ENCODE peak calls at places on chromosomes 4 and X, in six cellular contexts. One of them, this sample, is unnamed. For H3K36me3 and H3K4me1, the result is how much of the 10 kb centered on the place peaks cover.

GRCh38 chr4:164221631-164222030 is 532.3 kb upstream of the SMIM31 start:
- DNase-seq in thyroid gland: no peak
- DNase-seq in IMR-90: no peak
- DNase-seq in tibial nerve: no peak
- DNase-seq in K562: no peak
- DNase-seq in body of pancreas: no peak
- DNase-seq in this sample: no peak

GRCh38 chr4:189773909-189774308 is 166.8 kb upstream of the FRG1 start:
- DNase-seq in thyroid gland: no peak
- DNase-seq in IMR-90: peak
- DNase-seq in tibial nerve: no peak
- DNase-seq in K562: no peak
- DNase-seq in body of pancreas: no peak
- DNase-seq in this sample: no peak

GRCh38 chrX:78625292-78625909 is 33.7 kb downstream of the RTL3 start:
- DNase-seq in thyroid gland: no peak
- DNase-seq in IMR-90: no peak
- DNase-seq in tibial nerve: no peak
- DNase-seq in K562: no peak
- DNase-seq in body of pancreas: no peak
- DNase-seq in this sample: no peak

GRCh38 chr4:86626066-86626465 is 32.0 kb downstream of the PTPN13 start:
- DNase-seq in thyroid gland: no peak
- DNase-seq in IMR-90: no peak
- DNase-seq in tibial nerve: no peak
- DNase-seq in K562: no peak
- DNase-seq in body of pancreas: no peak
- DNase-seq in this sample: no peak

GRCh38 chrX:96502507-96502906 is 182.1 kb upstream of the DIAPH2 start:
- DNase-seq in thyroid gland: no peak
- DNase-seq in IMR-90: no peak
- DNase-seq in tibial nerve: no peak
- DNase-seq in K562: no peak
- DNase-seq in body of pancreas: no peak
- DNase-seq in this sample: no peak

GRCh38 chrX:17553451-17553850 is 178.5 kb downstream of the NHS start:
- DNase-seq in thyroid gland: no peak
- DNase-seq in IMR-90: peak
- DNase-seq in tibial nerve: no peak
- DNase-seq in K562: no peak
- DNase-seq in body of pancreas: no peak
- DNase-seq in this sample: peak

GRCh38 chrX:34810364-34810763 is 132.2 kb upstream of the FAM47B start:
- DNase-seq in thyroid gland: no peak
- DNase-seq in IMR-90: peak
- DNase-seq in tibial nerve: no peak
- DNase-seq in K562: no peak
- DNase-seq in body of pancreas: no peak
- DNase-seq in this sample: no peak

GRCh38 chr4:176845636-176846035 is 52.9 kb upstream of the VEGFC start:
- DNase-seq in thyroid gland: no peak
- DNase-seq in IMR-90: no peak
- DNase-seq in tibial nerve: no peak
- DNase-seq in K562: no peak
- DNase-seq in body of pancreas: no peak
- DNase-seq in this sample: no peak

GRCh38 chr4:76028242-76028859 is 5.1 kb upstream of the CXCL10 start:
- DNase-seq in thyroid gland: no peak
- DNase-seq in IMR-90: peak
- DNase-seq in tibial nerve: no peak
- DNase-seq in K562: no peak
- DNase-seq in body of pancreas: no peak
- DNase-seq in this sample: no peak

GRCh38 chr4:47667552-47667951 is 170.3 kb downstream of the CORIN start:
- DNase-seq in thyroid gland: no peak
- DNase-seq in IMR-90: peak
- DNase-seq in tibial nerve: no peak
- DNase-seq in K562: no peak
- DNase-seq in body of pancreas: no peak
- DNase-seq in this sample: no peak

GRCh38 chr4:107299646-107300045 is 263.5 kb upstream of the DKK2 start:
- DNase-seq in thyroid gland: no peak
- DNase-seq in IMR-90: peak
- DNase-seq in tibial nerve: no peak
- DNase-seq in K562: no peak
- DNase-seq in body of pancreas: no peak
- DNase-seq in this sample: no peak

GRCh38 chrX:31266172-31267076 is 194.6 kb upstream of the FTHL17 start:
- DNase-seq in thyroid gland: peak
- DNase-seq in IMR-90: no peak
- DNase-seq in tibial nerve: peak
- DNase-seq in K562: peak
- DNase-seq in body of pancreas: peak
- DNase-seq in this sample: peak

GRCh38 chrX:9980927-9981326 is 13.8 kb downstream of the CLDN34 start:
- DNase-seq in thyroid gland: no peak
- DNase-seq in IMR-90: no peak
- DNase-seq in tibial nerve: no peak
- DNase-seq in K562: no peak
- DNase-seq in body of pancreas: no peak
- DNase-seq in this sample: no peak

GRCh38 chr4:145882594-145882993 is 56.0 kb downstream of the ZNF827 start:
- DNase-seq in thyroid gland: no peak
- DNase-seq in IMR-90: no peak
- DNase-seq in tibial nerve: no peak
- DNase-seq in K562: no peak
- DNase-seq in body of pancreas: no peak
- DNase-seq in this sample: no peak

GRCh38 chr4:31130930-31131329 is 410.8 kb downstream of the PCDH7 start:
- DNase-seq in thyroid gland: no peak
- DNase-seq in IMR-90: no peak
- DNase-seq in tibial nerve: no peak
- DNase-seq in K562: no peak
- DNase-seq in body of pancreas: no peak
- DNase-seq in this sample: no peak

GRCh38 chrX:19799319-19800182 is 87.8 kb downstream of the SH3KBP1 start:
- DNase-seq in thyroid gland: peak
- DNase-seq in IMR-90: peak
- DNase-seq in tibial nerve: no peak
- DNase-seq in K562: no peak
- DNase-seq in body of pancreas: no peak
- DNase-seq in this sample: no peak

GRCh38 chr4:46032061-46032460 is 91.8 kb downstream of the GABRG1 start:
- DNase-seq in thyroid gland: no peak
- DNase-seq in IMR-90: no peak
- DNase-seq in tibial nerve: no peak
- DNase-seq in K562: no peak
- DNase-seq in body of pancreas: no peak
- DNase-seq in this sample: no peak

GRCh38 chr4:151193414-151193813 is 83.5 kb upstream of the PRSS48 start:
- DNase-seq in thyroid gland: no peak
- DNase-seq in IMR-90: no peak
- DNase-seq in tibial nerve: no peak
- DNase-seq in K562: no peak
- DNase-seq in body of pancreas: no peak
- DNase-seq in this sample: no peak

GRCh38 chr4:44210750-44211149 is 237.9 kb downstream of the KCTD8 start:
- DNase-seq in thyroid gland: no peak
- DNase-seq in IMR-90: no peak
- DNase-seq in tibial nerve: no peak
- DNase-seq in K562: no peak
- DNase-seq in body of pancreas: no peak
- DNase-seq in this sample: no peak

GRCh38 chr4:26899991-26900390 is 39.4 kb downstream of the STIM2 start:
- DNase-seq in thyroid gland: no peak
- DNase-seq in IMR-90: no peak
- DNase-seq in tibial nerve: no peak
- DNase-seq in K562: peak
- DNase-seq in body of pancreas: no peak
- DNase-seq in this sample: no peak

GRCh38 chrX:73401591-73402266 is 45.1 kb upstream of the CDX4 start:
- DNase-seq in thyroid gland: no peak
- DNase-seq in IMR-90: no peak
- DNase-seq in tibial nerve: no peak
- DNase-seq in K562: no peak
- DNase-seq in body of pancreas: no peak
- DNase-seq in this sample: no peak

GRCh38 chrX:148043456-148043855 is 62.3 kb downstream of the FMR1NB start:
- DNase-seq in thyroid gland: no peak
- DNase-seq in IMR-90: peak
- DNase-seq in tibial nerve: no peak
- DNase-seq in K562: no peak
- DNase-seq in body of pancreas: no peak
- DNase-seq in this sample: no peak

GRCh38 chr4:148238086-148238485 is 204.1 kb downstream of the NR3C2 start:
- DNase-seq in thyroid gland: no peak
- DNase-seq in IMR-90: no peak
- DNase-seq in tibial nerve: no peak
- DNase-seq in K562: no peak
- DNase-seq in body of pancreas: no peak
- DNase-seq in this sample: no peak

GRCh38 chrX:154409222-154409871 is at the start of gene DNASE1L1:
- DNase-seq in thyroid gland: peak
- DNase-seq in IMR-90: peak
- DNase-seq in tibial nerve: peak
- DNase-seq in K562: peak
- DNase-seq in body of pancreas: peak
- DNase-seq in this sample: peak

GRCh38 chrX:24668111-24668510 is 21.0 kb upstream of the PCYT1B start:
- DNase-seq in thyroid gland: no peak
- DNase-seq in IMR-90: no peak
- DNase-seq in tibial nerve: no peak
- DNase-seq in K562: no peak
- DNase-seq in body of pancreas: no peak
- DNase-seq in this sample: no peak

GRCh38 chr4:22471999-22472434 is 43.8 kb downstream of the ADGRA3 start:
- DNase-seq in thyroid gland: no peak
- DNase-seq in IMR-90: peak
- DNase-seq in tibial nerve: no peak
- DNase-seq in K562: no peak
- DNase-seq in body of pancreas: no peak
- DNase-seq in this sample: no peak

GRCh38 chrX:110965409-110965808 is 130.6 kb upstream of the PAK3 start:
- DNase-seq in thyroid gland: no peak
- DNase-seq in IMR-90: no peak
- DNase-seq in tibial nerve: no peak
- DNase-seq in K562: no peak
- DNase-seq in body of pancreas: no peak
- DNase-seq in this sample: no peak

GRCh38 chrX:53089224-53089842 is 4.6 kb upstream of the KANTR start:
- DNase-seq in thyroid gland: peak
- DNase-seq in IMR-90: peak
- DNase-seq in tibial nerve: no peak
- DNase-seq in K562: peak
- DNase-seq in body of pancreas: peak
- DNase-seq in this sample: peak

GRCh38 chr4:176565044-176565443 is 227.7 kb downstream of the VEGFC start:
- DNase-seq in thyroid gland: no peak
- DNase-seq in IMR-90: peak
- DNase-seq in tibial nerve: no peak
- DNase-seq in K562: no peak
- DNase-seq in body of pancreas: no peak
- DNase-seq in this sample: no peak

GRCh38 chr4:109640644-109641043 is 62.6 kb downstream of the CASP6 start:
- DNase-seq in thyroid gland: no peak
- DNase-seq in IMR-90: no peak
- DNase-seq in tibial nerve: no peak
- DNase-seq in K562: no peak
- DNase-seq in body of pancreas: no peak
- DNase-seq in this sample: no peak

GRCh38 chr4:122701061-122701460 is 31.4 kb upstream of the BBS12 start:
- DNase-seq in thyroid gland: no peak
- DNase-seq in IMR-90: no peak
- DNase-seq in tibial nerve: no peak
- DNase-seq in K562: no peak
- DNase-seq in body of pancreas: no peak
- DNase-seq in this sample: no peak

GRCh38 chrX:110407910-110408545 is 49.4 kb downstream of the RTL9 start:
- DNase-seq in thyroid gland: peak
- DNase-seq in IMR-90: peak
- DNase-seq in tibial nerve: no peak
- DNase-seq in K562: peak
- DNase-seq in body of pancreas: peak
- DNase-seq in this sample: peak

GRCh38 chr4:157741642-157742041 is 431.2 kb downstream of the GASK1B start:
- DNase-seq in thyroid gland: no peak
- DNase-seq in IMR-90: no peak
- DNase-seq in tibial nerve: no peak
- DNase-seq in K562: no peak
- DNase-seq in body of pancreas: no peak
- DNase-seq in this sample: no peak

GRCh38 chr4:7470522-7471128 is 35.9 kb upstream of the PSAPL1 start:
- DNase-seq in thyroid gland: no peak
- DNase-seq in IMR-90: no peak
- DNase-seq in tibial nerve: no peak
- DNase-seq in K562: no peak
- DNase-seq in body of pancreas: no peak
- DNase-seq in this sample: no peak
- TF ChIP-seq POLR2A in thyroid gland: no peak
- TF ChIP-seq POLR2A in IMR-90: no peak
- TF ChIP-seq POLR2A in tibial nerve: no peak
- TF ChIP-seq POLR2A in K562: no peak
- TF ChIP-seq POLR2A in body of pancreas: no peak
- TF ChIP-seq POLR2A in this sample: no peak

DNA sequence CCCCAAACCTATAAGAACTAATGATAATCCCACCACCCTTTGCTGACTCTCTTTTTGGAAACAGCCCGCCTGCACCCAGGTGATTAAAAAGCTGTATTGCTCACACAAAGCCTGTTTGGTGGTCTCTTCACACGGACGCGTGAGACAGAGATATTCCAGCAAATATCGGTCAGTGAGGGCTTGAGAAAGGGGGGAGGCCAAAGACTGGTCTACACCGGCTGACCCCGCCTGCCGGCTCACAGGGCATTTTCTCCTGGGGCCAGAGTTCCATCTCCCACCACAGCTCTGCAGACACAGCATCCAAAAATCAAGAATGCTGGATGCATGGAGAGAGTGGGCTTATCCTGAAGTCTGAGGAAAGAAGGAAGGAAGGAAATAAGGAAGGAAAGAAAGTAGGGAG is 176.0 kb downstream of the SHOX start:
- DNase-seq in thyroid gland: no peak
- DNase-seq in IMR-90: no peak
- DNase-seq in tibial nerve: no peak
- DNase-seq in K562: no peak
- DNase-seq in body of pancreas: no peak
- DNase-seq in this sample: no peak
- H3K36me3 ChIP-seq in thyroid gland: under half
- H3K36me3 ChIP-seq in IMR-90: under half
- H3K36me3 ChIP-seq in tibial nerve: under half
- H3K36me3 ChIP-seq in K562: under half
- H3K36me3 ChIP-seq in body of pancreas: under half
- H3K36me3 ChIP-seq in this sample: under half

GRCh38 chr4:2802618-2803531 is 10.0 kb downstream of the SH3BP2 start:
- DNase-seq in thyroid gland: no peak
- DNase-seq in IMR-90: no peak
- DNase-seq in tibial nerve: no peak
- DNase-seq in K562: no peak
- DNase-seq in body of pancreas: no peak
- DNase-seq in this sample: peak
- H3K4me1 ChIP-seq in thyroid gland: half or more
- H3K4me1 ChIP-seq in IMR-90: under half
- H3K4me1 ChIP-seq in tibial nerve: half or more
- H3K4me1 ChIP-seq in K562: half or more
- H3K4me1 ChIP-seq in body of pancreas: half or more
- H3K4me1 ChIP-seq in this sample: half or more

GRCh38 chr4:1248262-1249147 is at the start of gene CTBP1:
- DNase-seq in thyroid gland: peak
- DNase-seq in IMR-90: peak
- DNase-seq in tibial nerve: peak
- DNase-seq in K562: peak
- DNase-seq in body of pancreas: peak
- DNase-seq in this sample: peak
- TF ChIP-seq POLR2A in thyroid gland: peak
- TF ChIP-seq POLR2A in IMR-90: peak
- TF ChIP-seq POLR2A in tibial nerve: peak
- TF ChIP-seq POLR2A in K562: peak
- TF ChIP-seq POLR2A in body of pancreas: peak
- TF ChIP-seq POLR2A in this sample: peak